ENCODE peak calls at places on chromosomes 1 and 21, in four cellular contexts. N, R, E and B are unnamed samples.

GRCh38 chr1:82969340-82969739 is 1029.6 kb downstream of the TTLL7 start:
- DNase-seq in N (no peak), R (no peak), E (no peak), B (no peak)

GRCh38 chr1:200979574-200980451 is 43.7 kb downstream of the KIF21B start:
- DNase-seq in N (peak), R (peak), E (no peak), B (no peak)

GRCh38 chr1:2800664-2801045 is 838 bp downstream of the TTC34 start:
- DNase-seq in N (no peak), R (no peak), E (no peak), B (no peak)

GRCh38 chr1:184838374-184838995 is 83.8 kb upstream of the EDEM3 start:
- DNase-seq in N (no peak), R (no peak), E (peak), B (peak)

GRCh38 chr1:235556807-235557206 is 52.6 kb upstream of the B3GALNT2 start:
- DNase-seq in N (no peak), R (no peak), E (no peak), B (no peak)

GRCh38 chr1:19122668-19123067 is 87.4 kb downstream of the UBR4 start:
- DNase-seq in N (no peak), R (no peak), E (no peak), B (no peak)

GRCh38 chr21:35256468-35256988 is 207.4 kb upstream of the RUNX1 start:
- DNase-seq in N (no peak), R (no peak), E (peak), B (peak)

GRCh38 chr1:204205486-204205885 is 8.3 kb downstream of the GOLT1A start:
- DNase-seq in N (no peak), R (no peak), E (no peak), B (no peak)

GRCh38 chr1:23020731-23021130 is 1.5 kb downstream of the KDM1A start:
- DNase-seq in N (no peak), R (no peak), E (no peak), B (no peak)

GRCh38 chr1:244437108-244437507 is 14.6 kb downstream of the ADSS2 start:
- DNase-seq in N (no peak), R (no peak), E (no peak), B (no peak)

GRCh38 chr1:212557739-212558664 is 50.6 kb upstream of the ATF3 start:
- DNase-seq in N (no peak), R (no peak), E (no peak), B (no peak)

GRCh38 chr1:86703696-86704455 is 500 bp upstream of the SH3GLB1 start:
- DNase-seq in N (no peak), R (no peak), E (no peak), B (no peak)

GRCh38 chr21:37153935-37154350 is 80.9 kb downstream of the TTC3 start:
- DNase-seq in N (no peak), R (no peak), E (peak), B (no peak)

GRCh38 chr1:172708452-172708851 is 49.5 kb downstream of the FASLG start:
- DNase-seq in N (peak), R (no peak), E (no peak), B (no peak)

GRCh38 chr1:104172243-104172681 is 422.6 kb downstream of the AMY1C start:
- DNase-seq in N (no peak), R (no peak), E (no peak), B (no peak)

GRCh38 chr1:58911841-58912553 is 128.2 kb upstream of the JUN start:
- DNase-seq in N (no peak), R (no peak), E (no peak), B (no peak)

GRCh38 chr1:247210062-247210385 is 38.2 kb upstream of the ZNF124 start:
- DNase-seq in N (no peak), R (no peak), E (no peak), B (no peak)

GRCh38 chr1:59704721-59705120 is 110.0 kb upstream of the HOOK1 start:
- DNase-seq in N (no peak), R (no peak), E (no peak), B (no peak)

GRCh38 chr1:171403396-171403795 is 81.9 kb upstream of the PRRC2C start:
- DNase-seq in N (no peak), R (no peak), E (peak), B (no peak)

GRCh38 chr1:25769625-25770024 is 30.4 kb upstream of the SELENON start:
- DNase-seq in N (no peak), R (no peak), E (no peak), B (no peak)

GRCh38 chr1:150066838-150067183 is 765 bp upstream of the VPS45 start:
- DNase-seq in N (peak), R (peak), E (no peak), B (no peak)

GRCh38 chr1:175481126-175482071 is 262.0 kb downstream of the TNR start:
- DNase-seq in N (no peak), R (no peak), E (no peak), B (no peak)

GRCh38 chr21:34889537-34890257 is 159.4 kb downstream of the RUNX1 start:
- DNase-seq in N (peak), R (peak), E (no peak), B (no peak)

GRCh38 chr1:27436204-27437159 is 44.1 kb downstream of the GPR3 start:
- DNase-seq in N (no peak), R (peak), E (peak), B (no peak)

GRCh38 chr1:47441450-47442106 is 3.7 kb downstream of the FOXD2 start:
- DNase-seq in N (no peak), R (no peak), E (no peak), B (no peak)

GRCh38 chr1:62235576-62235975 is 40.9 kb downstream of the L1TD1 start:
- DNase-seq in N (no peak), R (no peak), E (no peak), B (no peak)

GRCh38 chr1:94068831-94069648 is 51.9 kb downstream of the ABCA4 start:
- DNase-seq in N (no peak), R (no peak), E (no peak), B (peak)

GRCh38 chr1:15579683-15580047 is 5.2 kb downstream of the AGMAT start:
- DNase-seq in N (no peak), R (no peak), E (no peak), B (no peak)

GRCh38 chr1:172671591-172671990 is 12.7 kb downstream of the FASLG start:
- DNase-seq in N (no peak), R (no peak), E (peak), B (no peak)

GRCh38 chr21:39728341-39728740 is 16.6 kb upstream of the IGSF5 start:
- DNase-seq in N (no peak), R (no peak), E (no peak), B (no peak)

GRCh38 chr21:46163375-46163774 is 8.0 kb upstream of the FTCD start:
- DNase-seq in N (no peak), R (no peak), E (no peak), B (no peak)

GRCh38 chr1:13754510-13755103 is 54.6 kb downstream of the PRDM2 start:
- DNase-seq in N (no peak), R (no peak), E (no peak), B (no peak)

GRCh38 chr1:77742011-77742555 is 17.6 kb downstream of the USP33 start:
- DNase-seq in N (no peak), R (no peak), E (no peak), B (no peak)

GRCh38 chr1:118097622-118098348 is 87.2 kb downstream of the SPAG17 start:
- DNase-seq in N (no peak), R (no peak), E (no peak), B (no peak)

GRCh38 chr1:106498238-106498637 is 558.2 kb upstream of the PRMT6 start:
- DNase-seq in N (no peak), R (no peak), E (no peak), B (no peak)

GRCh38 chr1:110053557-110054428 is 16.7 kb downstream of the ALX3 start:
- DNase-seq in N (peak), R (peak), E (no peak), B (no peak)

GRCh38 chr1:172180886-172181285 is 239.6 kb upstream of the C1orf105 start:
- DNase-seq in N (peak), R (peak), E (no peak), B (no peak)

GRCh38 chr1:233066087-233066486 is 115.7 kb downstream of the NTPCR start:
- DNase-seq in N (no peak), R (no peak), E (no peak), B (no peak)

GRCh38 chr1:153527023-153527724 is 8.6 kb downstream of the S100A6 start:
- DNase-seq in N (no peak), R (no peak), E (no peak), B (no peak)